ENCODE peak calls at places on chromosome 7, in seven cellular contexts. R is cerebellar nuclear complex, A is SJSA1, B is NCI-H1105 treated with DMSO at 0.1 percent for 48 hours, P is head of caudate nucleus, V is GM23248, U is Right ventricle myocardium superior. C is an unnamed sample.

GRCh38 chr7:2537981-2538851 is 17.1 kb downstream of the BRAT1 start:
- DNase-seq in R (no peak), A (no peak), P (no peak), B (no peak), V (no peak), U (peak; percentile 41), C (peak; percentile 64)

GRCh38 chr7:97126483-97127171 is 9.1 kb downstream of the SDHAF3 start:
- DNase-seq in U (no peak), B (no peak), R (no peak), A (no peak), V (no peak), P (no peak), C (no peak)

GRCh38 chr7:33909755-33910154 is 4.4 kb downstream of the BMPER start:
- DNase-seq in A (no peak), P (no peak), B (no peak), R (no peak), U (no peak), V (peak; percentile 78), C (no peak)

GRCh38 chr7:73828107-73828803 is 2.5 kb upstream of the CLDN4 start:
- DNase-seq in R (peak; percentile 23), V (peak; percentile 63), U (no peak), B (no peak), P (no peak), A (peak; percentile 45), C (no peak)

GRCh38 chr7:139630643-139631519 is 107.4 kb downstream of the CLEC2L start:
- DNase-seq in B (no peak), R (no peak), A (no peak), U (no peak), P (no peak), V (no peak), C (no peak)

GRCh38 chr7:101869026-101869900 is 51.8 kb downstream of the CUX1 start:
- DNase-seq in R (no peak), B (no peak), A (no peak), P (no peak), U (no peak), V (no peak), C (no peak)

GRCh38 chr7:123367508-123368122 is 166.8 kb downstream of the IQUB start:
- DNase-seq in P (no peak), R (no peak), B (peak; percentile 61), V (peak; percentile 54), A (peak; percentile 32), U (no peak), C (no peak)

GRCh38 chr7:98202367-98203195 is 8.7 kb upstream of the BHLHA15 start:
- DNase-seq in A (no peak), U (no peak), B (no peak), V (no peak), R (no peak), P (no peak), C (peak; percentile 55)

GRCh38 chr7:137096607-137097006 is 228.2 kb downstream of the CHRM2 start:
- DNase-seq in V (no peak), R (no peak), P (no peak), U (no peak), B (no peak), A (no peak), C (no peak)

GRCh38 chr7:140923358-140924006 is 1.2 kb downstream of the BRAF start:
- DNase-seq in R (no peak), B (peak; percentile 36), P (peak; percentile 32), A (no peak), V (peak; percentile 53), U (no peak), C (no peak)

GRCh38 chr7:1290262-1291039 is 57.8 kb downstream of the UNCX start:
- DNase-seq in V (peak; percentile 72), A (no peak), B (peak; percentile 87), R (peak; percentile 34), P (peak; percentile 69), U (peak; percentile 50), C (no peak)

GRCh38 chr7:142611566-142612250 is 137.6 kb upstream of the PRSS1 start:
- DNase-seq in V (peak; percentile 17), P (no peak), A (no peak), U (no peak), B (no peak), R (no peak), C (no peak)

C was measured in suprapubic skin.